ENCODE peak calls at places on chromosomes 11 and 22, in eight cellular contexts. Y is ovary; C is NCI-H460; N is HFFc6; T is NCI-H345; Q is left colon; K is activated T-helper 1 cell treated with anti-CD3 and anti-CD28 coated beads, Interleukin-12 subunit alpha, Interleukin-12 subunit beta, Interleukin-2, Interleukin-4 antibody, amounts not matched to agents 30 ng/mL and 10 ng/mL and 1 ng/mL, durations not matched to agents 14 hours and 24 hours and 36 hours; X is thoracic aorta. J is an unnamed sample.

GRCh38 chr11:44301856-44302231 is 8.1 kb downstream of the ALX4 start:
- DNase-seq in X (no peak), T (no peak), N (peak; percentile 38), C (peak; percentile 52), Y (no peak), Q (no peak), K (no peak), J (no peak)

GRCh38 chr11:113595810-113596594 is 110.1 kb downstream of the TMPRSS5 start:
- DNase-seq in N (no peak), X (no peak), Y (no peak), Q (no peak), T (no peak), K (no peak), C (no peak), J (no peak)

GRCh38 chr11:14021738-14022137 is 59.2 kb downstream of the SPON1 start:
- DNase-seq in C (no peak), K (no peak), Y (no peak), T (peak; percentile 31), N (no peak), X (no peak), Q (no peak), J (no peak)

GRCh38 chr22:36764641-36765040 is 11.3 kb downstream of the IFT27 start:
- DNase-seq in C (no peak), X (no peak), K (no peak), T (no peak), Q (no peak), N (no peak), Y (no peak), J (no peak)

GRCh38 chr11:47387944-47388696 is 9.8 kb upstream of the SPI1 start:
- DNase-seq in Q (no peak), Y (no peak), C (no peak), K (no peak), N (no peak), X (no peak), T (no peak), J (no peak)

GRCh38 chr11:60396790-60397189 is 531 bp downstream of the MS4A14 start:
- DNase-seq in X (no peak), C (no peak), K (no peak), N (no peak), Y (no peak), Q (no peak), T (no peak), J (no peak)

GRCh38 chr11:73154178-73154577 is 12.1 kb upstream of the FCHSD2 start:
- DNase-seq in K (peak; percentile 28), C (no peak), Y (no peak), N (no peak), T (no peak), Q (peak; percentile 44), X (no peak), J (peak; percentile 18)

GRCh38 chr22:20571531-20572007 is 64.2 kb downstream of the MED15 start:
- DNase-seq in Y (no peak), T (no peak), X (no peak), N (no peak), Q (peak; percentile 28), K (no peak), C (peak; percentile 12), J (peak; percentile 29)

GRCh38 chr22:46694423-46695170 is 43.5 kb downstream of the CERK start:
- DNase-seq in T (no peak), N (no peak), X (no peak), Q (no peak), C (no peak), K (no peak), Y (no peak), J (no peak)

GRCh38 chr11:69912911-69913451 is 93.8 kb upstream of the FGF3 start:
- DNase-seq in Q (peak; percentile 21), N (peak; percentile 19), Y (no peak), K (no peak), T (no peak), X (no peak), C (peak; percentile 18), J (peak; percentile 55)

GRCh38 chr22:35452810-35453743 is 53.1 kb downstream of the MCM5 start:
- DNase-seq in N (no peak), K (no peak), Q (no peak), X (no peak), C (no peak), T (no peak), Y (no peak), J (no peak)

GRCh38 chr11:2661173-2662023 is 38.4 kb downstream of the KCNQ1OT1 start:
- DNase-seq in X (no peak), N (no peak), K (no peak), Y (no peak), T (no peak), Q (no peak), C (no peak), J (no peak)

GRCh38 chr11:57335023-57335342 is 709 bp downstream of the SSRP1 start:
- DNase-seq in K (no peak), N (no peak), Q (no peak), C (no peak), T (no peak), Y (no peak), X (no peak), J (no peak)

GRCh38 chr22:40637181-40638150 is 947 bp upstream of the MRTFA start:
- DNase-seq in Q (peak; percentile 67), C (no peak), N (peak; percentile 18), K (peak; percentile 29), Y (no peak), T (peak; percentile 37), X (no peak), J (peak; percentile 62)

GRCh38 chr11:77267910-77268309 is 33.6 kb downstream of the GDPD4 start:
- DNase-seq in X (no peak), T (no peak), K (no peak), C (no peak), Y (no peak), N (peak; percentile 82), Q (no peak), J (no peak)